ENCODE peak calls at places on chromosomes 16 and 17, in four cellular contexts. I, C, H and E are unnamed samples.

GRCh38 chr17:42260318-42260717 is 15.9 kb downstream of the STAT5B start:
- DNase-seq in H (no peak), I (no peak), C (no peak), E (no peak)

GRCh38 chr16:24609740-24610420 is 70.5 kb downstream of the RBBP6 start:
- DNase-seq in C (peak; percentile 74), I (no peak), H (peak; percentile 62), E (peak; percentile 74)

GRCh38 chr16:11681977-11682654 is 13.9 kb downstream of the SNN start:
- DNase-seq in C (peak; percentile 37), I (no peak), H (no peak), E (no peak)

GRCh38 chr16:27313422-27314160 is at the start of gene IL4R:
- DNase-seq in C (peak; percentile 95), H (peak; percentile 79), I (no peak), E (peak; percentile 88)

GRCh38 chr16:67528222-67528869 is at the start of gene RIPOR1:
- DNase-seq in H (no peak), I (peak; percentile 80), C (peak; percentile 85), E (no peak)

GRCh38 chr16:27316038-27316680 is 2.4 kb downstream of the IL4R start:
- DNase-seq in I (no peak), H (no peak), C (no peak), E (no peak)

GRCh38 chr16:30551781-30552180 is 6.4 kb downstream of the ZNF764 start:
- DNase-seq in I (no peak), C (peak; percentile 82), H (no peak), E (no peak)

GRCh38 chr17:70552230-70552981 is 383.1 kb downstream of the KCNJ2 start:
- DNase-seq in C (no peak), H (peak; percentile 72), I (peak; percentile 26), E (peak; percentile 76)

GRCh38 chr17:41733348-41734138 is 900 bp downstream of the HAP1 start:
- DNase-seq in I (no peak), C (no peak), H (no peak), E (no peak)

GRCh38 chr16:69311533-69312388 is 611 bp downstream of the VPS4A start:
- DNase-seq in C (peak; percentile 82), H (peak; percentile 24), I (peak; percentile 56), E (peak; percentile 27)
- TF ChIP-seq CTCF in C (no peak), H (peak; percentile 7), I (no peak), E (peak; percentile 28)

DNA sequence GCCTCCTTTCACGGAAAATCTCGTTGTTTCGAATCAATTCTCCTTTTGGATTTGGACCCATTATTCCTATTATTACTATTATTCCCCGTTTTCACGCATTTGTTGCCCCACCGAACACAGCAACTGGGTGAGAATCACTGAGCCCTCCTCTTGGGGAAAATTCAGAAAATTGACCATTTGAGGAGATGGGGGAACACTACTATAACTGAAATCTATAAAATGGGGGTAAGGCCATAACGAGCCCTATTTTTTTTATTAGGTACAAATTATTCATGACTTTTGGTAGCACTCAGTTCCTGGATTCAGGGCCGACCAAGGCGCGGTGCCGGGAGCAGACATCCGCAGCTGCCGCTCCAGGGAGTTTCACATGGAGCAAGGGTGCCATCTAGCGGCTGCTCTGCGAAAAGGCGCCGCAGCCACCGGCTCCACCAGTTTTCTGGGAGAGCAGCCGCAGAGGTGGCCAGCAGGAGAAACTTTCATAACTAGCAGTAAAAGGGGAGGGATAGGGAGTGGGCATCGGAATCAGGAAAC is 3.3 kb upstream of the HOXB8 start:
- DNase-seq in I (peak; percentile 97), C (peak; percentile 92), H (peak; percentile 83), E (peak; percentile 84)
- H3K4me3 ChIP-seq in I (no peak overlapping the region), C (no peak overlapping the region), H (no peak overlapping the region), E (no peak overlapping the region)

DNA sequence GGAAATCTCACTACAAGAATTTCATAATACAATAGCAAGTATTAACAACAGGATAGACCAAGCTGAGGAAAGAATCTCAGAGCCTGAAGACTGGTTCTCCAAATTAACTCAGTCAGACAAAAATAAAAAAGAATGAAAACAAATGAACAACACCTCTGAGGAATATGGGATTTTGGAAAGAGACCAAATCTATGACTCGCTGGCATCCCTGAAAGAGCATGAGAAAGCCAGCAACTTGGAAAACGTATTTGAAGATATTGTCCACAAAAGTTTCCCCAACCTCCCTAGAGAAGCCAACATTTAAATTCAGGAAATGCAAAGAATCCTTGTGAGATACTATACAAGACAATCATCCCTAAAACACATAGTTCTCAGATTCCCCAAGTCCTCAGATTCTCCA is 20.9 kb downstream of the NLRP1 start:
- DNase-seq in C (no peak), H (no peak), I (no peak), E (no peak)
- TF ChIP-seq CTCF in C (no peak), H (no peak), I (no peak), E (no peak)

DNA sequence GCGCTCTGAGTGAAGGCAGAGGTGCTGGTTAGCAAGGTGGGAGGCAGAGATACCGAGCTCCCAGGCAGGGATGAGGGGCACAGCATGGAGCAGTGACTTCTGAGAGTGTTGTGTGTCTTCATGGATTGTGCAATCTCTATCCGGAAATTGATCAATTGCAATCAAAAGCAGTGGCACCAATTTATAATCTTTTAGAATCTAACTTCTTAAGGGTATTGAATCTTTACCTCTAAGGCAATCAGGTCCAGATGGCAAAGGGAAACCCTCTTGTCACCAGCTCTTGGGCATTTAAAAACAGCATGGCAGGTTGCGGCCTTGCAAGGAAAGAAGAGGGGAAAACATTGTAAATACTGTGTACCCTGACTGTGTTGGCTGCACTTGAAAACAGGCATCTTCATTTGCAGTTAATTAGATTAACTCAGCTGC is 58.0 kb upstream of the MRTFB start:
- DNase-seq in H (no peak), I (no peak), C (no peak), E (no peak)
- H3K4me3 ChIP-seq in H (no peak overlapping the region), I (no peak overlapping the region), C (no peak overlapping the region), E (no peak overlapping the region)

GRCh38 chr17:3792481-3792880 is 8.5 kb downstream of the ITGAE start:
- DNase-seq in C (no peak), H (no peak), I (no peak), E (no peak)
- TF ChIP-seq CTCF in C (no peak), H (no peak), I (no peak), E (no peak)

GRCh38 chr17:80416260-80416939 is 1.4 kb downstream of the ENDOV start:
- DNase-seq in H (no peak), C (no peak), I (no peak), E (no peak)
- H3K4me3 ChIP-seq in H (peak overlapping the region; percentile 99), C (peak overlapping the region; percentile 100), I (peak overlapping the region; percentile 74), E (peak overlapping the region; percentile 99)

GRCh38 chr16:53501216-53501859 is 1.7 kb downstream of the AKTIP start:
- DNase-seq in C (no peak), H (peak; percentile 31), I (no peak), E (peak; percentile 44)

GRCh38 chr16:53502331-53503269 is at the start of gene AKTIP:
- DNase-seq in I (no peak), C (peak; percentile 91), H (peak; percentile 52), E (peak; percentile 61)

GRCh38 chr16:53495325-53495724 is 7.7 kb downstream of the AKTIP start:
- DNase-seq in H (no peak), C (no peak), I (no peak), E (no peak)

GRCh38 chr16:53503270-53503911 is 382 bp upstream of the AKTIP start:
- DNase-seq in C (peak; percentile 100), H (peak; percentile 100), I (peak; percentile 95), E (peak; percentile 100)

DNA sequence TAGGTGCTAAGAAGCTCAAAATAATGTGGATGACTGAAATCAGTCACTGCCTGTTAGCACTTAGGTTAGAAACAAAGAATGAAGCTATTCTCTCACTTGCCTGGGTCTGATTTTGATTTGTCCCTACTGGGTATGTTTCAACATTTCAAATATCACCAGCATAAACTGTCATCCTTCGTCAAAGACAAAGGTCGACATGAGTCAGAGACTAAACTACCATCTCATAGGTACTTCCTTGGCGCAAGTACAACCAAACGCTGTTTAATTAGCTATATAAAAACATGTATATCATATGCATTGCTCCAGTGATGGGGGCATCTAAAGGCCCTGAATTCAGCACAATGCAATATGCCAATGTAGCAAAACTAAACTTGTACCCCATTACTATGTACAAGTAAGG is 4.0 kb downstream of the AKTIP start:
- DNase-seq in H (no peak), I (no peak), C (no peak), E (no peak)
- TF ChIP-seq CTCF in H (no peak), I (no peak), C (no peak), E (no peak)

DNA sequence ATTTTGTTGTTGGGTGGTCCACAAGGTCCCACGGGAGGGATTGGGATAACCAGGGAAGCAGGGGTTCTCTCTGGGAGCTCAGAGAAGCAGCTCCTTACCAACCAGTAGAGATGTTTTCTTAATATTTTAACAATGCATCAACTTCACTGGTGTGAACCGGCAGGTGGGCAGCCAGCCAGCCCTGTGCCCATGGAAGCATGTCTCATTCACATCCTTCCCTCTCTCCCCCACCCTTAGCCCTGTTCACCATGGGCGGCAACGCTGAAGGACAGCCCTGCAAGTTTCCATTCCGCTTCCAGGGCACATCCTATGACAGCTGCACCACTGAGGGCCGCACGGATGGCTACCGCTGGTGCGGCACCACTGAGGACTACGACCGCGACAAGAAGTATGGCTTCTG is 9.3 kb downstream of the MMP2 start:
- DNase-seq in I (no peak), C (no peak), H (no peak), E (no peak)
- H3K4me3 ChIP-seq in I (no peak overlapping the region), C (no peak overlapping the region), H (no peak overlapping the region), E (no peak overlapping the region)

GRCh38 chr16:87618216-87618615 is 15.9 kb downstream of the JPH3 start:
- DNase-seq in H (no peak), I (no peak), C (no peak), E (no peak)

GRCh38 chr16:87619360-87620200 is 17.3 kb downstream of the JPH3 start:
- DNase-seq in H (no peak), C (no peak), I (no peak), E (no peak)

GRCh38 chr16:87616556-87616955 is 14.2 kb downstream of the JPH3 start:
- DNase-seq in H (no peak), I (no peak), C (no peak), E (no peak)

GRCh38 chr16:87613961-87614360 is 11.7 kb downstream of the JPH3 start:
- DNase-seq in I (no peak), H (no peak), C (no peak), E (no peak)

GRCh38 chr16:87615621-87616041 is 13.3 kb downstream of the JPH3 start:
- DNase-seq in H (no peak), I (no peak), C (no peak), E (no peak)
- TF ChIP-seq CTCF in H (no peak), I (no peak), C (no peak), E (no peak)